ENCODE peak calls at places on chromosomes 11 and 22, in seven cellular contexts. Z is H9, Q is PC-3, N is HepG2, U is RWPE1, G is GM23248, Y is pancreas. X is an unnamed sample.

GRCh38 chr11:105829084-105829483 is 193.0 kb downstream of the MSANTD4 start:
- DNase-seq in Q (no peak), N (no peak), Y (no peak), U (no peak), G (no peak), Z (no peak), X (no peak)

GRCh38 chr22:45201678-45202332 is 38.1 kb downstream of the NUP50 start:
- DNase-seq in N (no peak), Y (no peak), U (no peak), G (no peak), Q (peak), Z (no peak), X (peak)

GRCh38 chr11:102812188-102812587 is 14.2 kb upstream of the MMP1 start:
- DNase-seq in Q (no peak), N (no peak), Z (no peak), U (no peak), G (no peak), Y (no peak), X (no peak)

GRCh38 chr11:124748100-124748418 is 4.0 kb downstream of the VSIG2 start:
- DNase-seq in Y (no peak), Q (no peak), N (no peak), U (no peak), G (no peak), Z (no peak), X (no peak)

GRCh38 chr11:110148775-110149744 is 55.9 kb downstream of the ZC3H12C start:
- DNase-seq in Q (peak), U (peak), Y (no peak), Z (no peak), G (peak), N (no peak), X (peak)

GRCh38 chr11:70552441-70553150 is 154.3 kb downstream of the CTTN start:
- DNase-seq in U (no peak), Z (no peak), G (no peak), N (no peak), Q (peak), Y (no peak), X (no peak)

GRCh38 chr11:82007536-82007935 is 726.1 kb downstream of the FAM181B start:
- DNase-seq in G (no peak), Q (no peak), Z (no peak), U (no peak), Y (no peak), N (no peak), X (no peak)

GRCh38 chr11:79237676-79238075 is 203.2 kb downstream of the TENM4 start:
- DNase-seq in G (peak), Q (no peak), U (no peak), Z (no peak), Y (no peak), N (no peak), X (no peak)

GRCh38 chr11:92642146-92642919 is 327.1 kb upstream of the MTNR1B start:
- DNase-seq in Q (no peak), N (no peak), Y (no peak), Z (no peak), G (peak), U (no peak), X (no peak)

GRCh38 chr22:36244522-36245391 is 5.4 kb upstream of the APOL2 start:
- DNase-seq in Z (peak), G (peak), Y (no peak), Q (no peak), N (no peak), U (no peak), X (no peak)

GRCh38 chr11:29996016-29996415 is 20.8 kb downstream of the KCNA4 start:
- DNase-seq in G (no peak), N (no peak), Z (no peak), Q (no peak), Y (no peak), U (no peak), X (no peak)

GRCh38 chr11:13102865-13103539 is 93.9 kb downstream of the RASSF10 start:
- DNase-seq in Q (no peak), G (no peak), N (no peak), U (no peak), Y (no peak), Z (no peak), X (no peak)

GRCh38 chr11:82586581-82586980 is 147.1 kb downstream of the FAM181B start:
- DNase-seq in U (no peak), G (no peak), Z (no peak), Q (no peak), Y (no peak), N (no peak), X (no peak)

GRCh38 chr11:96280444-96280843 is 62.6 kb downstream of the MAML2 start:
- DNase-seq in G (no peak), Z (no peak), N (no peak), U (no peak), Y (no peak), Q (no peak), X (no peak)

GRCh38 chr11:34065505-34066203 is 14.1 kb downstream of the CAPRIN1 start:
- DNase-seq in Q (no peak), N (no peak), Z (peak), Y (no peak), U (no peak), G (peak), X (no peak)

GRCh38 chr11:4826425-4826824 is 5.3 kb downstream of the OR51F2 start:
- DNase-seq in Y (no peak), G (no peak), U (no peak), N (no peak), Q (no peak), Z (no peak), X (no peak)

GRCh38 chr22:35380537-35381423 is at the start of gene HMOX1:
- DNase-seq in G (peak), Q (peak), Y (peak), Z (peak), N (peak), U (peak), X (no peak)

GRCh38 chr11:100866453-100866852 is 179.4 kb downstream of the ARHGAP42 start:
- DNase-seq in U (no peak), Y (no peak), Z (no peak), Q (no peak), G (no peak), N (no peak), X (no peak)

GRCh38 chr22:39205344-39206021 is 39.3 kb downstream of the PDGFB start:
- DNase-seq in G (peak), Z (peak), U (peak), Y (no peak), N (peak), Q (peak), X (no peak)

GRCh38 chr22:50169774-50170341 is 673 bp upstream of the PANX2 start:
- DNase-seq in N (no peak), G (peak), U (no peak), Q (peak), Z (no peak), Y (no peak), X (no peak)

GRCh38 chr11:13140873-13141655 is 131.9 kb downstream of the RASSF10 start:
- DNase-seq in U (no peak), N (peak), Z (no peak), Q (peak), G (peak), Y (no peak), X (no peak)

GRCh38 chr11:2774173-2775082 is 74.6 kb upstream of the KCNQ1OT1 start:
- DNase-seq in Z (no peak), Y (no peak), Q (no peak), N (no peak), U (no peak), G (no peak), X (no peak)

GRCh38 chr11:88501535-88501934 is 164.0 kb upstream of the CTSC start:
- DNase-seq in G (no peak), N (no peak), U (no peak), Z (no peak), Y (no peak), Q (no peak), X (no peak)

GRCh38 chr11:57240757-57241156 is 3.7 kb upstream of the APLNR start:
- DNase-seq in G (no peak), Z (peak), U (no peak), Y (no peak), Q (no peak), N (no peak), X (no peak)

GRCh38 chr22:17083811-17084540 is 824 bp upstream of the IL17RA start:
- DNase-seq in Q (no peak), G (peak), U (no peak), N (no peak), Z (no peak), Y (no peak), X (no peak)

GRCh38 chr11:2760196-2760871 is 60.5 kb upstream of the KCNQ1OT1 start:
- DNase-seq in G (no peak), U (no peak), Z (peak), Q (no peak), N (no peak), Y (no peak), X (no peak)

GRCh38 chr22:38788417-38788816 is 5.5 kb downstream of the DNAL4 start:
- DNase-seq in Q (peak), U (no peak), G (peak), N (no peak), Z (no peak), Y (peak), X (peak)

GRCh38 chr22:40504285-40505249 is 132.0 kb downstream of the MRTFA start:
- DNase-seq in Q (no peak), Z (no peak), G (no peak), N (no peak), Y (no peak), U (no peak), X (no peak)

GRCh38 chr11:78801161-78801884 is 226.7 kb upstream of the NARS2 start:
- DNase-seq in Y (peak), Q (peak), U (no peak), Z (no peak), N (no peak), G (peak), X (peak)

GRCh38 chr11:81497202-81497804 is 1236.4 kb downstream of the FAM181B start:
- DNase-seq in Q (peak), Y (no peak), G (peak), Z (no peak), N (peak), U (peak), X (no peak)

GRCh38 chr11:115664313-115664712 is 160.1 kb upstream of the CADM1 start:
- DNase-seq in G (no peak), Q (no peak), Y (no peak), U (no peak), N (no peak), Z (no peak), X (no peak)

GRCh38 chr11:4539603-4540219 is 5.3 kb upstream of the OR52M1 start:
- DNase-seq in Y (peak), Z (peak), Q (peak), G (peak), U (peak), N (peak), X (no peak)

GRCh38 chr11:2944953-2945756 is 15.9 kb upstream of the PHLDA2 start:
- DNase-seq in Q (no peak), N (no peak), Y (peak), G (peak), Z (peak), U (no peak), X (no peak)

GRCh38 chr11:115213007-115213406 is 291.2 kb downstream of the CADM1 start:
- DNase-seq in Z (no peak), U (no peak), N (no peak), G (no peak), Q (no peak), Y (no peak), X (no peak)

GRCh38 chr11:85096939-85097338 is 530.2 kb downstream of the DLG2 start:
- DNase-seq in Z (no peak), G (no peak), U (no peak), N (no peak), Q (no peak), Y (no peak), X (no peak)

GRCh38 chr11:26649884-26650283 is 72.0 kb downstream of the SLC5A12 start:
- DNase-seq in Z (peak), N (peak), Y (peak), Q (peak), U (peak), G (peak), X (peak)

GRCh38 chr22:17540481-17540880 is 22.8 kb upstream of the SLC25A18 start:
- DNase-seq in Q (no peak), Z (peak), N (no peak), G (no peak), Y (no peak), U (no peak), X (no peak)

GRCh38 chr11:59550842-59551650 is 39.7 kb downstream of the OR4D9 start:
- DNase-seq in G (peak), Y (peak), N (peak), Q (peak), Z (peak), U (peak), X (peak)

GRCh38 chr11:13076961-13077360 is 67.8 kb downstream of the RASSF10 start:
- DNase-seq in G (no peak), Y (no peak), N (no peak), Z (no peak), U (peak), Q (peak), X (no peak)

GRCh38 chr11:119663279-119663678 is 65.7 kb downstream of the NECTIN1 start:
- DNase-seq in Y (no peak), N (peak), G (no peak), Z (no peak), Q (no peak), U (no peak), X (no peak)
- H3K27ac ChIP-seq in Y (peak), N (peak), G (no peak), Z (no peak), Q (no peak), U (peak), X (no peak)

GRCh38 chr22:22891139-22891621 is 3.6 kb downstream of the IGLL5 start:
- DNase-seq in Q (no peak), Y (no peak), G (no peak), Z (no peak), U (no peak), N (no peak), X (no peak)
- H3K27ac ChIP-seq in Q (no peak), Y (no peak), G (no peak), Z (no peak), U (no peak), N (no peak), X (no peak)

DNA sequence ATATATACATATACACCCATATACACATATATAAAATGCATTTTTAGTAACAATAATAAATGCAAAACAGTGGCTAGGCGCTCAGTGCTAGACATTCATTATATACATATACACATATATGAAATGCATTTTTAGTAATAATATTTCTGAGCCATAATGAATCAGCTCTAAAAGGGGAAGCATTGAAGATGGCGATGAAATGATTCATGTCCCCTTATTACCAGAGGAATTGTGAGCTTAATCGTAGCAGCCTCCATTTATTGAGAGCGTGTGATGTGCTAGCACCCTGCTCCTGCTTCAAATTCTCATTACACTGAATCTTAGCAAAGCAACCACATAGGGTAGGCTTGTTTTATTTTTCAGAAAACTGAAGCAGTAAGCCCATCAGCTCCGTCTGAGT is 97.1 kb upstream of the NAV2 start:
- DNase-seq in Z (no peak), G (peak), Q (no peak), U (no peak), N (no peak), Y (no peak), X (no peak)
- H3K27ac ChIP-seq in Z (no peak), G (no peak), Q (no peak), U (no peak), N (no peak), Y (no peak), X (no peak)

GRCh38 chr11:128492461-128492860 is 94.9 kb downstream of the ETS1 start:
- DNase-seq in Y (no peak), G (peak), U (peak), N (no peak), Z (no peak), Q (no peak), X (no peak)
- H3K27ac ChIP-seq in Y (no peak), G (peak), U (no peak), N (no peak), Z (no peak), Q (peak), X (peak)

DNA sequence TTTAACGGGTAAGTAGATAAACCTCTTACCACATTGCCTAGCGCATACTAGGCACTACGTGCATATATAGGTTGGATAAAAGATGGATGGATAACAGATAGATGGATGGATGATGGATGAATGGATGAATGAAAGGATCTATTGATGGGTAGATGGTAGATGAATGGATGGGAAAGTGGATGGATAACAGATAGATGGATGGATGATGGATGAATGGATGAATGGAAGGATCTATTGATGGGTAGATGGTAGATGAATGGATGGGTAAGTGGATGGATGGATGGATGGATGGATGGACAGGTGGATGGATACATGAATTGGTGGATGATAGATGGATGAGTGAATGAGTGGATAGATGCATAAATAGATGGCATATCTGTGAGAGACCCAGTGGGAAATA is 555.0 kb downstream of the MN1 start:
- DNase-seq in Y (no peak), U (no peak), G (no peak), Z (no peak), Q (no peak), N (no peak), X (no peak)
- H3K27ac ChIP-seq in Y (no peak), U (no peak), G (no peak), Z (no peak), Q (no peak), N (no peak), X (no peak)

GRCh38 chr11:118277312-118277711 is 13.2 kb upstream of the MPZL2 start:
- DNase-seq in Q (peak), U (peak), Y (no peak), Z (no peak), N (peak), G (peak), X (peak)

GRCh38 chr11:118276422-118276821 is 12.3 kb upstream of the MPZL2 start:
- DNase-seq in N (no peak), Y (no peak), U (no peak), Q (no peak), G (no peak), Z (no peak), X (no peak)

GRCh38 chr11:118275184-118275583 is 11.1 kb upstream of the MPZL2 start:
- DNase-seq in Z (no peak), Y (no peak), G (no peak), U (peak), N (no peak), Q (peak), X (no peak)

GRCh38 chr11:118272001-118272400 is 7.9 kb upstream of the MPZL2 start:
- DNase-seq in Q (no peak), N (no peak), Z (no peak), G (no peak), Y (no peak), U (no peak), X (no peak)

DNA sequence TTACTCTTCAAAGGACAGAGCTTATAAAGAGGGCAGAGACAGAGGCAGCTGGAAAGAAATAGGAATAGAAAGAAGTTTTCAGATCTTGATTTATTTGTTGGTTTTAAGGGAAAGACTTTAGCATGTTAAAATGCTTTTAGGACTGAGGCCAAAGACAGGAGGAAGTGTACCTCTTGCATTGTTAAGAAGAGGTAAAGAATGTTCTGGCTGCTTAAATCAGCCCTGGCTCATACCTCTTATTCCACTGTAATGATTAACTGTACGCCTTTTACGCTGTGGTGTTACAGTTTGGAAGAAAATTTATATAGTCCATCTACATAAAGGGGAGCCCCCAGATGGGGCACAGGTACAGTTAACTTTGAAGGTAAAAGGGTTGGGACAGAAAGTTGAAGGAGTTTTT is 10.1 kb upstream of the MPZL2 start:
- DNase-seq in N (no peak), U (no peak), Q (peak), Y (no peak), Z (no peak), G (no peak), X (no peak)
- H3K27ac ChIP-seq in N (no peak), U (no peak), Q (no peak), Y (peak), Z (no peak), G (no peak), X (peak)